ENCODE peak calls at places on chromosomes 12 and 14, in six cellular contexts. H is OCI-LY7, T is GM23248, V is neural progenitor cell, W is GM23338, S is mammary epithelial cell. U is an unnamed sample.

GRCh38 chr12:100612557-100612956 is 39.1 kb downstream of the GAS2L3 start:
- DNase-seq in T (no peak), V (no peak), S (no peak), W (no peak), H (no peak), U (no peak)

GRCh38 chr12:82425241-82425640 is 66.9 kb downstream of the METTL25 start:
- DNase-seq in V (no peak), S (peak; percentile 66), T (peak; percentile 60), W (no peak), H (no peak), U (no peak)

GRCh38 chr12:83016226-83016835 is 329.6 kb downstream of the TMTC2 start:
- DNase-seq in V (no peak), H (no peak), S (peak; percentile 84), T (peak; percentile 96), W (no peak), U (peak; percentile 25)

GRCh38 chr14:55265197-55265596 is 6.0 kb upstream of the FBXO34 start:
- DNase-seq in V (no peak), T (no peak), W (no peak), S (no peak), H (peak; percentile 60), U (no peak)

GRCh38 chr14:74257078-74257987 is 18.1 kb downstream of the VSX2 start:
- DNase-seq in H (peak; percentile 71), T (peak; percentile 66), V (peak; percentile 80), S (no peak), W (peak; percentile 78), U (no peak)

GRCh38 chr14:104877806-104878550 is 12.9 kb downstream of the CEP170B start:
- DNase-seq in T (peak; percentile 0), S (no peak), H (no peak), V (no peak), W (no peak), U (no peak)

GRCh38 chr14:22689186-22689585 is 45.0 kb upstream of the OR6J1 start:
- DNase-seq in H (no peak), T (peak; percentile 88), W (no peak), S (peak; percentile 96), V (no peak), U (peak; percentile 90)

GRCh38 chr12:49792976-49793580 is 35.1 kb downstream of the NCKAP5L start:
- DNase-seq in H (no peak), V (no peak), T (no peak), W (no peak), S (no peak), U (no peak)

GRCh38 chr14:98244966-98245569 is 1026.9 kb downstream of the BCL11B start:
- DNase-seq in W (no peak), T (no peak), V (no peak), S (no peak), H (no peak), U (no peak)

GRCh38 chr14:69636051-69636639 is 24.7 kb downstream of the SUSD6 start:
- DNase-seq in H (peak; percentile 63), W (no peak), V (no peak), S (no peak), T (no peak), U (no peak)

GRCh38 chr14:105378873-105379685 is 19.3 kb upstream of the TEX22 start:
- DNase-seq in W (no peak), S (no peak), H (no peak), T (no peak), V (no peak), U (no peak)

GRCh38 chr12:115609356-115609755 is 668.1 kb downstream of the MED13L start:
- DNase-seq in W (no peak), S (peak; percentile 4), H (no peak), V (no peak), T (peak; percentile 21), U (no peak)

GRCh38 chr12:58896278-58896677 is 24.0 kb downstream of the LRIG3 start:
- DNase-seq in H (no peak), W (no peak), V (no peak), S (no peak), T (no peak), U (no peak)

GRCh38 chr12:75548879-75549278 is 37.5 kb upstream of the KRR1 start:
- DNase-seq in W (peak; percentile 42), T (no peak), S (no peak), H (no peak), V (no peak), U (no peak)

GRCh38 chr12:131908082-131908715 is 13.8 kb downstream of the ULK1 start:
- DNase-seq in T (no peak), V (no peak), W (no peak), S (no peak), H (no peak), U (no peak)

GRCh38 chr14:55038708-55039107 is 11.7 kb downstream of the SOCS4 start:
- DNase-seq in V (no peak), W (no peak), S (peak; percentile 64), T (no peak), H (no peak), U (no peak)

GRCh38 chr12:3218150-3218845 is 141.1 kb downstream of the TSPAN9 start:
- DNase-seq in V (no peak), T (peak; percentile 88), W (no peak), S (peak; percentile 47), H (peak; percentile 55), U (no peak)

GRCh38 chr12:77384941-77385340 is 319.6 kb upstream of the E2F7 start:
- DNase-seq in W (no peak), V (no peak), T (peak; percentile 33), H (no peak), S (no peak), U (no peak)

GRCh38 chr14:49212721-49213120 is 373.5 kb downstream of the RPS29 start:
- DNase-seq in H (no peak), V (no peak), S (no peak), T (peak; percentile 58), W (no peak), U (no peak)

GRCh38 chr14:99952453-99952852 is 112.8 kb upstream of the EVL start:
- DNase-seq in H (no peak), W (no peak), V (no peak), T (no peak), S (no peak), U (no peak)

GRCh38 chr12:20489645-20490044 is 121.3 kb downstream of the PDE3A start:
- DNase-seq in H (no peak), S (no peak), W (no peak), T (peak; percentile 35), V (no peak), U (no peak)

GRCh38 chr14:102893452-102893851 is 29.0 kb upstream of the AMN start:
- DNase-seq in T (peak; percentile 94), V (no peak), S (no peak), H (no peak), W (no peak), U (no peak)

GRCh38 chr14:72401632-72402428 is 469.6 kb downstream of the RGS6 start:
- DNase-seq in W (no peak), V (no peak), H (no peak), T (no peak), S (no peak), U (no peak)

GRCh38 chr14:55127491-55127951 is 1.5 kb upstream of the LGALS3 start:
- DNase-seq in H (no peak), T (peak; percentile 84), V (no peak), S (peak; percentile 88), W (no peak), U (no peak)

DNA sequence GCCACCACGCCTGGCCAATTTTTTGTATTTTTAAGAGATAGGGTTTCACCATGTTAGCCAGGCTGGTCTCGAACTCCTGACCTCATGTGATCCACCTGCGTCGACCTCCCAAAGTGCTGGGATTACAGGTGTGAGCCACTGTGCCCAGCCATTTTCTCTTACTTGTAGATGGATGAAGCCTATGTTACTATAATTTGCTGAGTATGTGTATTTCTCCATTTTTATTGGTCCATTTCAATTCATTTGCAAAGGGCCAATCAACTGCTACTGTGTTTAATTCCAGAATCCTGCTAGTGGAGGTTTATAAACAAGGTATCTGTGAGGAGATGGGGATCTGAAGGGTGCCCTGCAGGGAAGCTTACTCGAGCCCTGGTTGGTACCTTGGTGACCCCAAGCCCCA is 101.7 kb upstream of the MAX start:
- DNase-seq in S (no peak), W (no peak), T (no peak), V (no peak), H (no peak), U (no peak)
- H2AFZ ChIP-seq in S (no peak overlapping the region), W (no peak overlapping the region), T (no peak overlapping the region), V (no peak overlapping the region), H (peak overlapping the region; percentile 8), U (no peak overlapping the region)

GRCh38 chr14:51097287-51097686 is 2.4 kb upstream of the TRIM9 start:
- DNase-seq in S (no peak), W (no peak), T (no peak), V (no peak), H (no peak), U (no peak)

GRCh38 chr14:51096870-51097269 is 2.0 kb upstream of the TRIM9 start:
- DNase-seq in W (no peak), V (no peak), S (no peak), T (no peak), H (no peak), U (no peak)

GRCh38 chr14:51094282-51094821 is 553 bp downstream of the TRIM9 start:
- DNase-seq in V (peak; percentile 57), H (no peak), S (no peak), W (peak; percentile 60), T (peak; percentile 30), U (no peak)

GRCh38 chr14:51094901-51095853 is at the start of gene TRIM9:
- DNase-seq in T (peak; percentile 93), W (peak; percentile 100), H (peak; percentile 93), V (peak; percentile 99), S (peak; percentile 97), U (peak; percentile 75)

DNA sequence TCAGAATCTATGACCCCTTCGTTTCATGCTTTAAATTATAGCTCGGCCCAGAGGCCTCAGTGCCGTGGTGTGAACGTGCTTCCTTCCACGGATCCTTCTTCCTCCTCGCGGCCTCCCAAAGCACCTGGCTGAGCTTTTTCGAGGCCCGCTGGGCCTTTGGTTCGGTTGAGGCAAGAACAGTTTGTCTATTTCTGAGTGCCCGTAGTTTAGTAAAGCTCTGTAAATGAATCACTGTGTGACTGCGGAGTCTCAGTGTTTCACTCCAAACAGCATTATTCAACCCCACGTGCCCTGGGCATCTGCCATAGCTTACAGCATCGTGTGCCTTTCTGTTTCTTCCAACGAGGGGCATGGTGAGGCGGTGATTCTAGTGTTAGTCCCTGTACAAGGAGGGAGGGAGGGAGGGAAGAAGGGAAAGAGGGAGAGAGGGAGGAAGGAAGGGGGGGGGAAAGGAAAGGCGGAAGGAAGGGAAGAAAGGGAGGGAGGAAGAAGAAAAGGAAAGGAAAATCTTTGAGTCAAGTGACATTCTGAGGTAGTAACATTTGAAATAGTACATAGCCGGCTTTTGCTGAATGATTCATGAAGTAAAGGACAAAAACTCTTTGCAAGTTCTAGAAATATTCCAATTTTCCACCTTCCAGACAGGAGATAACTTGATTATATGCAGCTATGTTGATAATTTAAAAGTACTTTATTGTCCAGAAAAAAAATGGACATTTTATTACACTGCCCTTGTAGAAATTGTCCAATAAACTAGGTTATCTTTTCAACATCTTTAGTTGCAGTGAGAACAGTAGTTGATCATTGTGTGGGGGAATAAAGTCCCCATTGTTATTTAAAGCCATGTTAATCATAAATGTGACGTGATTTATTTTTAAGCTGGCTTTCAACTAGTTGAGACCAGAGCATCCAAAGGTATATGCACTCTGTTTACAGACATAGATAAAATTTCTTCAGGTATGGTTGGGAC is 1.2 kb upstream of the TRIM9 start:
- DNase-seq in V (peak; percentile 17), H (no peak), W (no peak), S (peak; percentile 48), T (peak; percentile 86), U (no peak)
- H2AFZ ChIP-seq in V (peak overlapping the region; percentile 97), H (peak overlapping the region; percentile 72), W (peak overlapping the region; percentile 98), S (peak overlapping the region; percentile 93), T (peak overlapping the region; percentile 88), U (peak overlapping the region; percentile 86)

GRCh38 chr12:45522227-45522626 is 207.3 kb upstream of the ARID2 start:
- DNase-seq in T (no peak), H (no peak), W (no peak), S (peak; percentile 14), V (no peak), U (no peak)
- H2AFZ ChIP-seq in T (no peak overlapping the region), H (no peak overlapping the region), W (no peak overlapping the region), S (no peak overlapping the region), V (peak overlapping the region; percentile 5), U (no peak overlapping the region)

GRCh38 chr12:1805441-1806081 is 14.8 kb upstream of the LRTM2 start:
- DNase-seq in H (no peak), W (no peak), S (no peak), T (no peak), V (no peak), U (no peak)
- H2AFZ ChIP-seq in H (no peak overlapping the region), W (no peak overlapping the region), S (peak overlapping the region; percentile 80), T (peak overlapping the region; percentile 17), V (no peak overlapping the region), U (no peak overlapping the region)

U was measured in keratinocyte.